ENCODE peak calls at places on chromosomes 7 and 10, in nine cellular contexts. One of them, this sample, is unnamed.

GRCh38 chr7:137768371-137768770 is 78.4 kb downstream of the DGKI start:
- DNase-seq in lower lobe of right lung: no peak
- DNase-seq in choroid plexus epithelial cell: peak
- DNase-seq in OCI-LY7: no peak
- DNase-seq in NB4: no peak
- DNase-seq in astrocyte: peak
- DNase-seq in tibial artery: no peak
- DNase-seq in sigmoid colon: no peak
- DNase-seq in fibroblast of villous mesenchyme: no peak
- DNase-seq in this sample: no peak

GRCh38 chr10:126722726-126723125 is 52.2 kb upstream of the C10orf90 start:
- DNase-seq in lower lobe of right lung: no peak
- DNase-seq in choroid plexus epithelial cell: no peak
- DNase-seq in OCI-LY7: no peak
- DNase-seq in NB4: no peak
- DNase-seq in astrocyte: no peak
- DNase-seq in tibial artery: no peak
- DNase-seq in sigmoid colon: no peak
- DNase-seq in fibroblast of villous mesenchyme: no peak
- DNase-seq in this sample: no peak

GRCh38 chr7:2425749-2426148 is 22.3 kb downstream of the CHST12 start:
- DNase-seq in lower lobe of right lung: no peak
- DNase-seq in choroid plexus epithelial cell: no peak
- DNase-seq in OCI-LY7: peak
- DNase-seq in NB4: no peak
- DNase-seq in astrocyte: no peak
- DNase-seq in tibial artery: no peak
- DNase-seq in sigmoid colon: no peak
- DNase-seq in fibroblast of villous mesenchyme: no peak
- DNase-seq in this sample: no peak

GRCh38 chr7:122217125-122217524 is 73.1 kb upstream of the AASS start:
- DNase-seq in lower lobe of right lung: no peak
- DNase-seq in choroid plexus epithelial cell: peak
- DNase-seq in OCI-LY7: no peak
- DNase-seq in NB4: no peak
- DNase-seq in astrocyte: no peak
- DNase-seq in tibial artery: no peak
- DNase-seq in sigmoid colon: no peak
- DNase-seq in fibroblast of villous mesenchyme: peak
- DNase-seq in this sample: no peak

GRCh38 chr10:123929791-123930190 is 38.2 kb upstream of the CPXM2 start:
- DNase-seq in lower lobe of right lung: no peak
- DNase-seq in choroid plexus epithelial cell: no peak
- DNase-seq in OCI-LY7: no peak
- DNase-seq in NB4: no peak
- DNase-seq in astrocyte: no peak
- DNase-seq in tibial artery: peak
- DNase-seq in sigmoid colon: no peak
- DNase-seq in fibroblast of villous mesenchyme: no peak
- DNase-seq in this sample: no peak

GRCh38 chr10:5945203-5945534 is 32.2 kb downstream of the IL15RA start:
- DNase-seq in lower lobe of right lung: peak
- DNase-seq in choroid plexus epithelial cell: no peak
- DNase-seq in OCI-LY7: no peak
- DNase-seq in NB4: no peak
- DNase-seq in astrocyte: no peak
- DNase-seq in tibial artery: no peak
- DNase-seq in sigmoid colon: no peak
- DNase-seq in fibroblast of villous mesenchyme: no peak
- DNase-seq in this sample: no peak

GRCh38 chr10:109898666-109899577 is 24.4 kb downstream of the XPNPEP1 start:
- DNase-seq in lower lobe of right lung: no peak
- DNase-seq in choroid plexus epithelial cell: peak
- DNase-seq in OCI-LY7: no peak
- DNase-seq in NB4: no peak
- DNase-seq in astrocyte: peak
- DNase-seq in tibial artery: peak
- DNase-seq in sigmoid colon: no peak
- DNase-seq in fibroblast of villous mesenchyme: peak
- DNase-seq in this sample: no peak

GRCh38 chr10:104435822-104436221 is 82.2 kb downstream of the CFAP58 start:
- DNase-seq in lower lobe of right lung: no peak
- DNase-seq in choroid plexus epithelial cell: no peak
- DNase-seq in OCI-LY7: no peak
- DNase-seq in NB4: no peak
- DNase-seq in astrocyte: no peak
- DNase-seq in tibial artery: no peak
- DNase-seq in sigmoid colon: no peak
- DNase-seq in fibroblast of villous mesenchyme: no peak
- DNase-seq in this sample: no peak

GRCh38 chr7:140923358-140924006 is 1.2 kb downstream of the BRAF start:
- DNase-seq in lower lobe of right lung: no peak
- DNase-seq in choroid plexus epithelial cell: peak
- DNase-seq in OCI-LY7: peak
- DNase-seq in NB4: peak
- DNase-seq in astrocyte: peak
- DNase-seq in tibial artery: no peak
- DNase-seq in sigmoid colon: no peak
- DNase-seq in fibroblast of villous mesenchyme: peak
- DNase-seq in this sample: peak

GRCh38 chr10:61899997-61900828 is 1.3 kb upstream of the ARID5B start:
- DNase-seq in lower lobe of right lung: peak
- DNase-seq in choroid plexus epithelial cell: peak
- DNase-seq in OCI-LY7: peak
- DNase-seq in NB4: peak
- DNase-seq in astrocyte: peak
- DNase-seq in tibial artery: peak
- DNase-seq in sigmoid colon: peak
- DNase-seq in fibroblast of villous mesenchyme: peak
- DNase-seq in this sample: peak

GRCh38 chr10:36048236-36048635 is 406.1 kb upstream of the FZD8 start:
- DNase-seq in lower lobe of right lung: no peak
- DNase-seq in choroid plexus epithelial cell: no peak
- DNase-seq in OCI-LY7: no peak
- DNase-seq in NB4: no peak
- DNase-seq in astrocyte: no peak
- DNase-seq in tibial artery: no peak
- DNase-seq in sigmoid colon: no peak
- DNase-seq in fibroblast of villous mesenchyme: no peak
- DNase-seq in this sample: no peak

GRCh38 chr10:130807721-130808120 is 503.8 kb downstream of the TCERG1L start:
- DNase-seq in lower lobe of right lung: no peak
- DNase-seq in choroid plexus epithelial cell: no peak
- DNase-seq in OCI-LY7: no peak
- DNase-seq in NB4: no peak
- DNase-seq in astrocyte: no peak
- DNase-seq in tibial artery: no peak
- DNase-seq in sigmoid colon: no peak
- DNase-seq in fibroblast of villous mesenchyme: no peak
- DNase-seq in this sample: no peak

GRCh38 chr7:17931069-17931468 is 9.2 kb downstream of the SNX13 start:
- DNase-seq in lower lobe of right lung: no peak
- DNase-seq in choroid plexus epithelial cell: no peak
- DNase-seq in OCI-LY7: no peak
- DNase-seq in NB4: no peak
- DNase-seq in astrocyte: no peak
- DNase-seq in tibial artery: no peak
- DNase-seq in sigmoid colon: no peak
- DNase-seq in fibroblast of villous mesenchyme: no peak
- DNase-seq in this sample: no peak

GRCh38 chr10:80585812-80586211 is 48.1 kb downstream of the SH2D4B start:
- DNase-seq in lower lobe of right lung: no peak
- DNase-seq in choroid plexus epithelial cell: no peak
- DNase-seq in OCI-LY7: no peak
- DNase-seq in NB4: no peak
- DNase-seq in astrocyte: no peak
- DNase-seq in tibial artery: no peak
- DNase-seq in sigmoid colon: peak
- DNase-seq in fibroblast of villous mesenchyme: no peak
- DNase-seq in this sample: no peak

GRCh38 chr10:103545771-103546281 is 52.3 kb downstream of the NEURL1 start:
- DNase-seq in lower lobe of right lung: no peak
- DNase-seq in choroid plexus epithelial cell: no peak
- DNase-seq in OCI-LY7: peak
- DNase-seq in NB4: no peak
- DNase-seq in astrocyte: no peak
- DNase-seq in tibial artery: peak
- DNase-seq in sigmoid colon: no peak
- DNase-seq in fibroblast of villous mesenchyme: no peak
- DNase-seq in this sample: no peak

GRCh38 chr7:101936223-101936611 is 118.8 kb downstream of the CUX1 start:
- DNase-seq in lower lobe of right lung: no peak
- DNase-seq in choroid plexus epithelial cell: no peak
- DNase-seq in OCI-LY7: no peak
- DNase-seq in NB4: no peak
- DNase-seq in astrocyte: no peak
- DNase-seq in tibial artery: no peak
- DNase-seq in sigmoid colon: no peak
- DNase-seq in fibroblast of villous mesenchyme: no peak
- DNase-seq in this sample: peak

GRCh38 chr7:74017122-74017521 is 10.9 kb upstream of the ELN start:
- DNase-seq in lower lobe of right lung: no peak
- DNase-seq in choroid plexus epithelial cell: no peak
- DNase-seq in OCI-LY7: no peak
- DNase-seq in NB4: no peak
- DNase-seq in astrocyte: no peak
- DNase-seq in tibial artery: no peak
- DNase-seq in sigmoid colon: no peak
- DNase-seq in fibroblast of villous mesenchyme: no peak
- DNase-seq in this sample: no peak

GRCh38 chr7:12716134-12716667 is 28.8 kb downstream of the ARL4A start:
- DNase-seq in lower lobe of right lung: no peak
- DNase-seq in choroid plexus epithelial cell: peak
- DNase-seq in OCI-LY7: no peak
- DNase-seq in NB4: no peak
- DNase-seq in astrocyte: no peak
- DNase-seq in tibial artery: no peak
- DNase-seq in sigmoid colon: no peak
- DNase-seq in fibroblast of villous mesenchyme: no peak
- DNase-seq in this sample: no peak
- H3K4me3 ChIP-seq in lower lobe of right lung: no peak
- H3K4me3 ChIP-seq in choroid plexus epithelial cell: peak
- H3K4me3 ChIP-seq in OCI-LY7: no peak
- H3K4me3 ChIP-seq in NB4: peak
- H3K4me3 ChIP-seq in astrocyte: no peak
- H3K4me3 ChIP-seq in tibial artery: no peak
- H3K4me3 ChIP-seq in sigmoid colon: no peak
- H3K4me3 ChIP-seq in fibroblast of villous mesenchyme: no peak
- H3K4me3 ChIP-seq in this sample: no peak

GRCh38 chr7:22854158-22855048 is 31.8 kb upstream of the TOMM7 start:
- DNase-seq in lower lobe of right lung: peak
- DNase-seq in choroid plexus epithelial cell: peak
- DNase-seq in OCI-LY7: peak
- DNase-seq in NB4: peak
- DNase-seq in astrocyte: peak
- DNase-seq in tibial artery: peak
- DNase-seq in sigmoid colon: peak
- DNase-seq in fibroblast of villous mesenchyme: peak
- DNase-seq in this sample: peak
- TF ChIP-seq CTCF in lower lobe of right lung: peak
- TF ChIP-seq CTCF in choroid plexus epithelial cell: no peak
- TF ChIP-seq CTCF in OCI-LY7: peak
- TF ChIP-seq CTCF in NB4: no peak
- TF ChIP-seq CTCF in astrocyte: no peak
- TF ChIP-seq CTCF in tibial artery: no peak
- TF ChIP-seq CTCF in sigmoid colon: no peak
- TF ChIP-seq CTCF in fibroblast of villous mesenchyme: peak
- TF ChIP-seq CTCF in this sample: no peak

DNA sequence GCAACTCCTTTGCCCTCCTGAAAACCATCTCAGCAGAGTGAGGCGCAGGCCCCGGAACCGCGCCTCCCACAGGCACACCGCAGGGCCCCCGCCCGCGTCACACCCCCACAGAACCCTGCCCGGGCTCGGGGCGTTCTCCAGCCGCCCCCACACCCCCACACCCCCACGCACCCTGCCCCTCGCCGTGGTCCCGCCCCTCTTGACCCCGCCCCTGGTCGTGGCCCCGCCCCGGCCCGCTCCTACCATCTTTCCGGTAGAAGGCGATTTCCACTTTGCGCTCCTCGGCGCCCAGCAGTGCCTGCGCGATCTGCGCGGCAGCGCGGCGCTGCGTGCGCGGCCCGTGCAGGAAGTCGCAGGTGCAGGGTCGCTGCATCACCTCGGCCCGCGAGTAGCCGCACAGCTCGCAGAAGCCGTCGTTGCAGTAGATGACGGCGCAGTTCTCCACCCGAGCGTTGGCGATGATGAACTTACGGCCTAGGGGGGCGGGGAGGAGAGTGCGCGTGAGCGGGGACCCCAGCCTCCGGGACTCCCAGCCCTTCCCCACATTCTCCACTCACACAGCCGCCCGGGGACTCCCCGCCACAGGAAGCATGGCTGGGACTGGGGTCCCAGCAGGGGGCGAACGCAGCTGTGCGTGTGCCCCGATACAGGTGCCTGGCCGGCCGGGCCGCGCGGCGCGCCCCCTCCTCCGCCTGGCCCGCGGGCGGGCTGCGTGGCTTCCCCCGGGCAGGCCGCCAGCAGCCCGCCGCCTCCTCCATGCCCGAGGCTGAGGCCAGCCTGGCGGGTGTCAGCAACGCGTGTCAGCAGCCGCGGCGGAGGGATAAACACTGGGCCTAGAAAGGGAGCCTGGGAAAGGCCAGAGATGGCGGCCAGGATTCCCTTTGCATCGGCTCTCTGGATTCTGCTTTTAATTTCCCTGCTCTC is 3.4 kb downstream of the KCNH2 start:
- DNase-seq in lower lobe of right lung: no peak
- DNase-seq in choroid plexus epithelial cell: no peak
- DNase-seq in OCI-LY7: peak
- DNase-seq in NB4: peak
- DNase-seq in astrocyte: no peak
- DNase-seq in tibial artery: no peak
- DNase-seq in sigmoid colon: peak
- DNase-seq in fibroblast of villous mesenchyme: no peak
- DNase-seq in this sample: peak
- H3K4me3 ChIP-seq in lower lobe of right lung: peak
- H3K4me3 ChIP-seq in choroid plexus epithelial cell: peak
- H3K4me3 ChIP-seq in OCI-LY7: peak
- H3K4me3 ChIP-seq in NB4: peak
- H3K4me3 ChIP-seq in astrocyte: peak
- H3K4me3 ChIP-seq in tibial artery: peak
- H3K4me3 ChIP-seq in sigmoid colon: peak
- H3K4me3 ChIP-seq in fibroblast of villous mesenchyme: peak
- H3K4me3 ChIP-seq in this sample: peak

DNA sequence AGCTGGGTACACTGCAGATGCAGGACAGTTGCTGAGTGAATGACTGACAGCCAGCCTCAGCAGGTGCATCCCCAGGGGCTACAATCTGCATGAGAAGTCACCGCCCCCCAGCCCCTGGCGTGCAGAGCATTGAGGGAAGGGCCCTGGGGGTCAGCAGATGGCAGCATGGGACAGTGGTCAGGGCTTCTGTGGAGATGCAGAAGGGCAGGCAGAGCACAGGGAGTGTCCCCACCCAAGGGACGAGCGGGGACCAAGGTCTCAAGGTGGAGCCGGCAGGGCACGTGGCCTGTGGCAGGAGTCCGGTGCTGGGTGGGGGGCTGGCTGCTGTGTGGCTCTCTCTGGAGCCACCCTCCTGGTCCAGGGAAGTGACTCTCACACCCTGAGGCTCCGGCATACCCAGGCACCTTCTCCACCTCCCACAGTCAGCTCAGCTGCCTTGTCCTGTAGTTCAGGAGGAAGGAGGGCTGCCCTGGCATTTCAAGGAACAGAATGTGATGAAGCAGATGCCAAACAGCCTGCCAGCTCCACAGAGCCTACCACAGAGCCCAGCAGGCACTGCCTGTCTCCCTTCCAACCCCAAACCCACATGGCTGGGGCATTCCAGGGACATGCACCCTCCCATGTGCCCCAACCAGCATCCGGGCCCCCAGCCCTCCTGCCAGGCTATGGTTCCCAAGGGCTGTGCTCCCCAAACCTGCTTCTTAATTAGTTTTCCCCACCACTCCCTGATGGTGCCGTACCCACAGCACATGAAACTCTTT is 114.5 kb downstream of the TMEM130 start:
- DNase-seq in lower lobe of right lung: no peak
- DNase-seq in choroid plexus epithelial cell: no peak
- DNase-seq in OCI-LY7: no peak
- DNase-seq in NB4: peak
- DNase-seq in astrocyte: no peak
- DNase-seq in tibial artery: peak
- DNase-seq in sigmoid colon: no peak
- DNase-seq in fibroblast of villous mesenchyme: no peak
- DNase-seq in this sample: peak
- TF ChIP-seq CTCF in lower lobe of right lung: no peak
- TF ChIP-seq CTCF in choroid plexus epithelial cell: no peak
- TF ChIP-seq CTCF in OCI-LY7: no peak
- TF ChIP-seq CTCF in NB4: peak
- TF ChIP-seq CTCF in astrocyte: no peak
- TF ChIP-seq CTCF in tibial artery: peak
- TF ChIP-seq CTCF in sigmoid colon: no peak
- TF ChIP-seq CTCF in fibroblast of villous mesenchyme: no peak
- TF ChIP-seq CTCF in this sample: peak

This sample was measured in GM12865.